ENCODE peak calls at places on chromosome 12, in four cellular contexts. G is K562, P is GM12878, S is HepG2. X is an unnamed sample.

GRCh38 chr12:44780221-44780770 is 95.8 kb downstream of the NELL2 start:
- DNase-seq in G (no peak), P (no peak), S (no peak), X (no peak)

GRCh38 chr12:89472508-89472907 is 52.1 kb downstream of the GALNT4 start:
- DNase-seq in G (no peak), P (no peak), S (no peak), X (no peak)

GRCh38 chr12:53096761-53097160 is 706 bp upstream of the IGFBP6 start:
- DNase-seq in G (no peak), P (no peak), S (no peak), X (no peak)

GRCh38 chr12:29241821-29242591 is 92.9 kb downstream of the FAR2 start:
- DNase-seq in G (no peak), P (peak), S (peak), X (no peak)

GRCh38 chr12:121765573-121765972 is 27.9 kb downstream of the RHOF start:
- DNase-seq in G (peak), P (no peak), S (no peak), X (no peak)

GRCh38 chr12:72282721-72283120 is 10.6 kb downstream of the TRHDE start:
- DNase-seq in G (no peak), P (no peak), S (no peak), X (no peak)

GRCh38 chr12:62684586-62685295 is 218.1 kb downstream of the MON2 start:
- DNase-seq in G (no peak), P (no peak), S (no peak), X (no peak)

GRCh38 chr12:42459336-42459847 is 130.2 kb downstream of the PRICKLE1 start:
- DNase-seq in G (no peak), P (no peak), S (no peak), X (no peak)

GRCh38 chr12:41605528-41606295 is 417.6 kb downstream of the PDZRN4 start:
- DNase-seq in G (no peak), P (no peak), S (no peak), X (no peak)

GRCh38 chr12:74538491-74539258 is 1.0 kb downstream of the ATXN7L3B start:
- DNase-seq in G (peak), P (no peak), S (no peak), X (no peak)

GRCh38 chr12:98532687-98533304 is 17.4 kb downstream of the TMPO start:
- DNase-seq in G (peak), P (no peak), S (peak), X (no peak)

GRCh38 chr12:39692258-39692853 is 72.8 kb upstream of the ABCD2 start:
- DNase-seq in G (no peak), P (no peak), S (no peak), X (no peak)

GRCh38 chr12:58741226-58741625 is 179.1 kb downstream of the LRIG3 start:
- DNase-seq in G (no peak), P (no peak), S (no peak), X (no peak)

GRCh38 chr12:15220961-15221885 is at the start of gene RERG:
- DNase-seq in G (peak), P (peak), S (peak), X (peak)

GRCh38 chr12:31035226-31035625 is 38.4 kb upstream of the DDX11 start:
- DNase-seq in G (no peak), P (no peak), S (no peak), X (no peak)

GRCh38 chr12:18551703-18552102 is 186.1 kb downstream of the PLCZ1 start:
- DNase-seq in G (no peak), P (no peak), S (no peak), X (no peak)

GRCh38 chr12:70670948-70671347 is 33.7 kb upstream of the PTPRB start:
- DNase-seq in G (no peak), P (no peak), S (no peak), X (no peak)

GRCh38 chr12:124525927-124526692 is 41.3 kb downstream of the NCOR2 start:
- DNase-seq in G (no peak), P (no peak), S (no peak), X (no peak)

GRCh38 chr12:124529595-124530276 is 37.7 kb downstream of the NCOR2 start:
- DNase-seq in G (no peak), P (no peak), S (no peak), X (no peak)

GRCh38 chr12:124530637-124531263 is 36.7 kb downstream of the NCOR2 start:
- DNase-seq in G (no peak), P (no peak), S (no peak), X (no peak)

GRCh38 chr12:124525455-124525854 is 42.0 kb downstream of the NCOR2 start:
- DNase-seq in G (no peak), P (no peak), S (no peak), X (no peak)

GRCh38 chr12:124527861-124528561 is 39.4 kb downstream of the NCOR2 start:
- DNase-seq in G (no peak), P (no peak), S (no peak), X (no peak)
- TF ChIP-seq USF2 in G (no peak), P (no peak), S (no peak), X (no peak)

GRCh38 chr12:7497661-7498060 is 5.9 kb downstream of the CD163 start:
- DNase-seq in G (no peak), P (no peak), S (no peak), X (no peak)

GRCh38 chr12:7502612-7503011 is 965 bp downstream of the CD163 start:
- DNase-seq in G (no peak), P (no peak), S (no peak), X (no peak)

GRCh38 chr12:7501031-7501585 is 2.5 kb downstream of the CD163 start:
- DNase-seq in G (no peak), P (no peak), S (no peak), X (no peak)

GRCh38 chr12:7495136-7495535 is 8.4 kb downstream of the CD163 start:
- DNase-seq in G (no peak), P (no peak), S (no peak), X (no peak)

DNA sequence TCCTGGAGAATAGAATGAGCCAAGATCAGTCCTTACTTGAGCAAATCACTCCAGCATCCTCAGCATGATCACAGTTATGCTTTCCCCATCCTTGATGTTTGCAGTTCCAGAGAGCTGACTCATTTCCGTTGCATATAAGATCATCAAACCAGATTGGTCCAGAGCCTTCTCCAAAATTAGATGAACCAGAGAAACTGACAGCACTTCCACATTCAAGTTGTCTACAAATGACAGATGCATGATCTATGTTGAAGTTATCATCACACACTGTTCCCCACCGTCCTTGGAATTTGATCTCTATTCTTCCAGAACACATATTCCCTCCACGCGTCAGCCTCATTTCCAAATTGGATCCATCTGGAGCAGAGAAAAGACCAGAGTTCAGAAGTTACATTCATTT is 4.7 kb downstream of the CD163 start:
- DNase-seq in G (no peak), P (no peak), S (no peak), X (no peak)
- TF ChIP-seq ETV6 in G (no peak), P (no peak), S (no peak), X (no peak)

GRCh38 chr12:67096533-67097318 is 172.4 kb upstream of the CAND1 start:
- DNase-seq in G (no peak), P (no peak), S (no peak), X (no peak)

DNA sequence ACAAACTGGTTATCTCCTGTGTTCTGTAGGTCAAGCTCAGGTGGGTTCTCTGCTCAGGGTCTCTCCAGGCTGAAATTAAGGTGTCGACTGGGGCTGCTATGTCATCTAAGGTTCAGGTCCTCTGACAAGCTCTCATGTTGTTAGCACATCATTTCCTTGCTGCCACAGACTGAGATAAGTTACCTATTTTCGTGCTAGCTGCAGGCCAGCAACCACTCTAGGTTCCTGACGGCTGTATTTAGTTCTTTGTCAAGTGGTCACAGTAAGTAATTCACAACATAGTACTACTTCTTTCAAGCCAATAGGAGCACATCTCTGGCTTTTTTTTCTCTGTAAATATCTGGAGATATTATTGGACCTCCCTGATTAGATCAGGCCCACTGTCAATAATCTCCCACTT is 169.3 kb upstream of the CAND1 start:
- DNase-seq in G (no peak), P (no peak), S (no peak), X (no peak)
- TF ChIP-seq ESRRA in G (no peak), P (no peak), S (no peak), X (no peak)

GRCh38 chr12:117513353-117513752 is 151.9 kb upstream of the NOS1 start:
- DNase-seq in G (no peak), P (no peak), S (no peak), X (no peak)

GRCh38 chr12:117518594-117519270 is 157.3 kb upstream of the NOS1 start:
- DNase-seq in G (no peak), P (no peak), S (peak), X (no peak)

GRCh38 chr12:117516034-117516433 is 154.6 kb upstream of the NOS1 start:
- DNase-seq in G (no peak), P (no peak), S (no peak), X (no peak)

GRCh38 chr12:117508468-117508867 is 147.0 kb upstream of the NOS1 start:
- DNase-seq in G (no peak), P (no peak), S (no peak), X (no peak)

DNA sequence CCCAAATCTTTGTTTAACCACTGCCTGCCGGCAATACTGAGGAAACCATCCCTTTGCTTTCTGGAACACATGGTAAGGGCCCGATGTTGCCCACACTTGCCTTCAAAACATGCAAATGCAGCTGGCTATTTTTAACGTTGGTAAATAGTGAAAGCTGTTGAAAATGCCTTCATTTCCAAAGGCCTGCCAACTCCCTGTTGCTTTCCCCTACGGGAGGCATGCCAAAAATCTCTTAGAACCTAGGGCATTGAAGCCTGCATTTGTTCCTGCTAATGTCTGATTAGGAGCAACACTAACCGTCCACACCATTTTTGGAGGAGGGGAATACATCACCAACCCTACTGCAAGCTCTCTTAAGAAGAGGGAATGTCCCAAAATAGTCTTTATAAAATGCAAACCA is 152.6 kb upstream of the NOS1 start:
- DNase-seq in G (no peak), P (no peak), S (no peak), X (no peak)
- TF ChIP-seq USF2 in G (no peak), P (no peak), S (no peak), X (no peak)

GRCh38 chr12:51820721-51821422 is 27.6 kb downstream of the FIGNL2 start:
- DNase-seq in G (no peak), P (no peak), S (no peak), X (peak)
- TF ChIP-seq ETV6 in G (no peak), P (no peak), S (no peak), X (peak)

GRCh38 chr12:122862110-122862634 is 26.9 kb downstream of the HIP1R start:
- DNase-seq in G (no peak), P (no peak), S (no peak), X (peak)
- TF ChIP-seq ESRRA in G (no peak), P (no peak), S (no peak), X (no peak)

DNA sequence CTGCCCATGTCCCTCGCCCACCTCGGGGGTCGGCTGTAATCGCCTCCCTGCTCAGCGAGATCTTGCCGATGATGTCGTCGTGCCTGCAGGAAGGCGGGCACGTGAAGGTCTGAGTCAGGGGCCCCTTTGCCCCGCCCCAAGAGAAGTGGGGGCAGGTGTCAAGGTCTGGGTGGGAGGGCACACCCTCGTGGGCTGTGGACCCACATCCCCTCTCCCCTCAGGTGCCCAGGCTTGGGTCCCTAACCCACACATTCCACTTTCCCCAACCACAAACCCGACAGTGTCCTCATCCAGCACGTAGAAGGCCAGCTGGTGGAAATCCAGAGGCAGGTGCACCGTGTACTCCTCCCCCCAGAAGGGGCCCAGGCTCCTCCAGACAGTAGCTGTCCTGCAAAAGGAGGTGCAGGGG is 7.8 kb downstream of the RASAL1 start:
- DNase-seq in G (no peak), P (no peak), S (no peak), X (no peak)
- TF ChIP-seq USF2 in G (no peak), P (no peak), S (no peak), X (no peak)

GRCh38 chr12:10613334-10614055 is at the start of gene MAGOHB:
- DNase-seq in G (peak), P (peak), S (peak), X (peak)
- TF ChIP-seq ETV6 in G (no peak), P (no peak), S (peak), X (peak)

DNA sequence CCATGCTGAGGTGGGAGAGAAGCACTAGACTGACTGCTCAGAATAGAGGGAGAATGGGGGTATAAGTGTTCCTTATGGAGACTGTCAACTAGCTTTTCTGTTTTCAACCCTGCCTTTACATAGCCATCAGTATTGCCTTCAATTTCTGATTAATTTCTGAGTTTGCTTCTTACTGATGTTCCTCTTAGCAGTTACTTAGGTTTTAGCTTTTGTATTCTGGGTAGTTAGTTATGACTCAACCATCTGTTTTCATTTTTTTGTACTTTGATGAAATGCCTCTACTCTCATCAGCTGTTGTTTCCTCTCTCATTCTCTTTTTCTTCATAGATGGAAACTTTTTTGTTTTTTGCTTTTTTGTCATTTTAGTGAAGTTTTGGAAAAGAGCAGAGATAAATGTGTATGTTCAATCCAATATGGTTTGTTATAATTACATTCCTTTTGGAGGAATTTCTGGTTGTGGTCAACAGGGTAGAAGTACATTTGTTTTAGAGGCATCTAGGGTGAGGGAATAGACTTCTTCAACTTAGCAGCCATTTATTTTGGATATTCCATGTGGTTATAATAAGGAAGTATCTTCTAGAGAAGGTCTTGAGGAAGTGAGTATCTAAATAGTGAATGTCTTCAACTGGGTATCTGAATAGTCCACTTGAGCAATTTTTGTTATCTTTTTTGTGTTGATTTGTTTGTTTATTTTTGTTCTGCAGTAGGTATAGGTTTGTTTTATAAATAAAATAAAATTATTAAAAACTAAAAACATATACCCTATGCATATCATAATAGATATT is 29.6 kb downstream of the PMCH start:
- DNase-seq in G (no peak), P (peak), S (no peak), X (no peak)
- TF ChIP-seq ESRRA in G (no peak), P (no peak), S (no peak), X (no peak)